ENCODE peak calls at places on chromosomes 3 and 15, in seven cellular contexts. C, Z, W, I, X, B and E are unnamed samples.

GRCh38 chr3:11530153-11530721 is 113.5 kb downstream of the VGLL4 start:
- DNase-seq in W (no peak), Z (no peak), C (peak; percentile 41), B (no peak), I (no peak), X (no peak), E (no peak)

GRCh38 chr15:60009581-60010379 is 5.7 kb downstream of the FOXB1 start:
- DNase-seq in I (no peak), X (no peak), W (no peak), B (no peak), C (no peak), Z (no peak), E (no peak)

GRCh38 chr3:115156255-115156654 is 9.2 kb upstream of the ZBTB20 start:
- DNase-seq in X (no peak), C (no peak), Z (no peak), I (no peak), B (no peak), W (no peak), E (no peak)

GRCh38 chr3:186001838-186002237 is 64.0 kb upstream of the TRA2B start:
- DNase-seq in W (no peak), I (no peak), C (no peak), Z (no peak), X (no peak), B (no peak), E (no peak)

GRCh38 chr3:124768812-124769211 is 38.6 kb downstream of the UMPS start:
- DNase-seq in X (no peak), I (no peak), C (peak; percentile 42), W (peak; percentile 44), B (peak; percentile 40), Z (no peak), E (no peak)

GRCh38 chr15:74957301-74958035 is 896 bp upstream of the RPP25 start:
- DNase-seq in X (no peak), C (no peak), B (no peak), Z (no peak), W (no peak), I (no peak), E (no peak)

GRCh38 chr3:55726501-55726775 is 239.3 kb upstream of the WNT5A start:
- DNase-seq in X (no peak), W (no peak), I (no peak), B (no peak), C (no peak), Z (no peak), E (no peak)

GRCh38 chr3:188788621-188789081 is 383.1 kb upstream of the TPRG1 start:
- DNase-seq in C (no peak), B (no peak), Z (no peak), X (no peak), I (no peak), W (no peak), E (no peak)

GRCh38 chr15:94582368-94582767 is 351.0 kb downstream of the MCTP2 start:
- DNase-seq in B (peak; percentile 12), C (peak; percentile 7), X (peak; percentile 31), W (peak; percentile 14), I (peak; percentile 18), Z (peak; percentile 9), E (peak; percentile 47)

GRCh38 chr15:28132524-28133275 is 33.6 kb upstream of the OCA2 start:
- DNase-seq in W (no peak), X (no peak), I (no peak), C (no peak), B (no peak), Z (no peak), E (no peak)

GRCh38 chr3:149296972-149297371 is 36.5 kb downstream of the TM4SF18 start:
- DNase-seq in B (no peak), W (no peak), I (no peak), X (no peak), Z (no peak), C (no peak), E (no peak)

GRCh38 chr15:61038387-61038786 is 190.7 kb downstream of the RORA start:
- DNase-seq in Z (no peak), X (no peak), C (no peak), W (no peak), I (no peak), B (peak; percentile 13), E (no peak)

GRCh38 chr3:113626513-113627371 is 69.7 kb downstream of the USF3 start:
- DNase-seq in B (peak; percentile 73), Z (no peak), W (peak; percentile 36), I (peak; percentile 79), C (peak; percentile 61), X (peak; percentile 34), E (peak; percentile 61)

GRCh38 chr3:76566904-76567303 is 473.0 kb upstream of the ROBO2 start:
- DNase-seq in X (no peak), B (no peak), I (no peak), Z (no peak), W (no peak), C (no peak), E (no peak)

GRCh38 chr3:76570436-76571057 is 469.4 kb upstream of the ROBO2 start:
- DNase-seq in X (no peak), W (peak; percentile 3), Z (no peak), I (no peak), B (peak; percentile 20), C (no peak), E (no peak)

GRCh38 chr3:76561494-76562242 is 478.2 kb upstream of the ROBO2 start:
- DNase-seq in Z (no peak), C (no peak), I (no peak), X (no peak), W (no peak), B (no peak), E (no peak)

GRCh38 chr3:76566211-76566534 is 473.7 kb upstream of the ROBO2 start:
- DNase-seq in X (no peak), B (no peak), Z (no peak), W (no peak), C (no peak), I (no peak), E (no peak)

GRCh38 chr3:76565496-76566210 is 474.2 kb upstream of the ROBO2 start:
- DNase-seq in Z (no peak), C (no peak), X (no peak), W (no peak), B (no peak), I (no peak), E (no peak)
- TF ChIP-seq YY1 in Z (no peak), C (no peak), X (no peak), W (no peak), B (no peak), I (no peak), E (no peak)

GRCh38 chr3:9917820-9918219 is 922 bp downstream of the IL17RC start:
- DNase-seq in Z (no peak), W (no peak), C (no peak), B (no peak), I (no peak), X (no peak), E (no peak)
- H3K9ac ChIP-seq in Z (no peak overlapping the region), W (peak overlapping the region; percentile 73), C (peak overlapping the region; percentile 80), B (no peak overlapping the region), I (peak overlapping the region; percentile 63), X (no peak overlapping the region), E (peak overlapping the region; percentile 62)

DNA sequence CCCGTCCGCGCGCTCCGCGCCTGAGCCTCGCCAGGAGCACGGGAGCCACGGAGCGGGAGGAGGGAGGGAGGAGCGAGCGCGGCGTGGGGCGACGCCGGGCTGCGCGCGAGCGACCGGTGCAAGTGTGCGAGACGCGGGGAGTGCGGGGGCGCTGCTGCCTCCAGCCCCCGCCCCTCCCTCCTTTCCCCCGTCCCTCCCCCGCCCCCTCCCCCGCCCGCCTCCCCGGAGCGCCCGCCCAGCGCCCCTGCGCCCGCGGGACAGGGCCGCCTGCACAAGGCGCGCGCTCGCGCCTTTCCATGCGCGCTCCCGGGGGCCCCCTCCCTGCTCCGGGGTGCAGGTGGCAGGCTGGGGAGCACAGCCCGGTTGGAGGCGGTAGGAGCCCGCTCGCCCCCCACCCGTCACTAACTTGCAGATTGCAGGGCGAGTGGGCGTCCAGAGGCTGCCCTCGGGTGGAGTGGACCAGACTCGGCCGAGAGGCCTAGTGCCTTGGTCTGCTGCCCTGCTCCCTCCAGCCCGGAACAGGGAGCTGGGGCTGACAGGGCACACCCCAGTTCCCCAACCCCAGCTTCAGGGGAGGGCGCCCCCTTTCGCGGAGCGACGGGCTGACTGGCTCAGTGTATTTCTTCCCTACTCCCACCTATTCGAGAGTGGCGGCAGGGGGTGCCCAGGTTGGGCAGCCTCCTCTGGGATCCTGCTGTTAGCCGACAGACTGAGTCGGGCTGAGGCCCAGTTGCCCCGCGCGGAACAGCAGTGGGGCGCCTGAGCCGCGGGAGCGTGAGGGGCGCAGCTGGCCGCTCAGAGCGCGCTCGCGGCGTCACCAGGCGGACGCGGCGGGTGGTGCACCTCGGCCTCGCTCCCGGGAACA is at the start of gene WNT7A:
- DNase-seq in W (peak; percentile 77), C (no peak), Z (no peak), B (peak; percentile 91), I (no peak), X (no peak), E (no peak)
- H3K27me3 ChIP-seq in W (peaks cover 67% of the 10 kb centered on the region), C (peaks cover 57% of the 10 kb centered on the region), Z (peaks cover 11% of the 10 kb centered on the region), B (peaks cover 34% of the 10 kb centered on the region), I (peaks cover 33% of the 10 kb centered on the region), X (peaks cover 66% of the 10 kb centered on the region), E (peaks cover 90% of the 10 kb centered on the region)

GRCh38 chr3:182889948-182890629 is 90.2 kb downstream of the DCUN1D1 start:
- DNase-seq in I (no peak), B (no peak), Z (no peak), X (no peak), C (no peak), W (no peak), E (no peak)
- TF ChIP-seq YY1 in I (no peak), B (no peak), Z (no peak), X (no peak), C (no peak), W (no peak), E (no peak)

GRCh38 chr3:162328649-162329048 is 832.0 kb downstream of the OTOL1 start:
- DNase-seq in B (no peak), W (no peak), X (no peak), Z (no peak), C (no peak), I (no peak), E (no peak)

GRCh38 chr3:162329514-162329913 is 832.9 kb downstream of the OTOL1 start:
- DNase-seq in B (no peak), X (no peak), C (no peak), I (no peak), Z (no peak), W (no peak), E (no peak)

GRCh38 chr3:162334537-162334936 is 837.9 kb downstream of the OTOL1 start:
- DNase-seq in B (no peak), I (no peak), C (no peak), Z (no peak), X (no peak), W (no peak), E (no peak)

GRCh38 chr3:162337630-162338029 is 841.0 kb downstream of the OTOL1 start:
- DNase-seq in B (no peak), Z (no peak), W (no peak), I (no peak), X (no peak), C (no peak), E (no peak)

DNA sequence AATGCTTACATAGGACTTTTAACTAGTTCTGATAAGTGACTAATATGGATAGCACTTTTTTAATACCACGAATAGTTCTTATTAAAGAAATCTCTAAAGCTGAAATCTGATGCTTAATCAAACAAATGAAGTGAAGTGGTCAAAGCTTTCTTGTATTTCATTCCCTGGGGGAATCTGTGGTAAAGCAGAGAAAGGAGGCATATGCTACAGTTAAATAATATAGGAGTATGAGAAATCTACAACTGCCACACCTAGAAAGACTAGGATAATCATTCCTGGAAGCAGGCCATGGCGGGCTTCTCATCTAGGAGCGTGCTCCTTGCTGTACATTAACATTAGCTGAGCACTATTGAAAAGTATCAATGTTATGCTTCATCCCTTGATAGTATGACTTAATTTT is 835.7 kb downstream of the OTOL1 start:
- DNase-seq in W (no peak), I (no peak), Z (no peak), X (no peak), C (no peak), B (no peak), E (no peak)
- H3K9ac ChIP-seq in W (no peak overlapping the region), I (no peak overlapping the region), Z (no peak overlapping the region), X (no peak overlapping the region), C (no peak overlapping the region), B (no peak overlapping the region), E (no peak overlapping the region)